ENCODE peak calls at places on chromosomes 12 and 14, in four cellular contexts. U is thoracic aorta, X is Panc1, F is heart right ventricle. O is an unnamed sample. For H3K4me1, the result is how much of the 10 kb centered on the place peaks cover.

GRCh38 chr12:67804168-67804567 is 155.6 kb downstream of the DYRK2 start:
- ATAC-seq in X (no peak), U (no peak), F (no peak), O (no peak)

GRCh38 chr12:121996050-121996944 is 25.4 kb upstream of the BCL7A start:
- ATAC-seq in X (no peak), F (peak), U (no peak), O (no peak)

GRCh38 chr12:40158592-40159111 is 52.8 kb upstream of the SLC2A13 start:
- ATAC-seq in U (no peak), F (peak), X (no peak), O (peak)

GRCh38 chr14:65585216-65585615 is 172.7 kb downstream of the FUT8 start:
- ATAC-seq in X (no peak), F (no peak), U (no peak), O (no peak)

GRCh38 chr12:49828143-49829091 is at the start of gene NCKAP5L:
- ATAC-seq in X (peak), U (peak), F (peak), O (peak)

GRCh38 chr12:6154730-6155459 is 30.4 kb upstream of the VWF start:
- ATAC-seq in X (no peak), F (peak), U (no peak), O (peak)

GRCh38 chr14:65156568-65157366 is 54.5 kb upstream of the MAX start:
- ATAC-seq in X (no peak), U (peak), F (peak), O (peak)

GRCh38 chr14:23622990-23623389 is 13.2 kb upstream of the DHRS2 start:
- ATAC-seq in F (no peak), X (no peak), U (no peak), O (no peak)

GRCh38 chr12:12813120-12814101 is at the start of gene DDX47:
- ATAC-seq in X (peak), U (peak), F (peak), O (peak)

GRCh38 chr12:89875225-89875624 is 166.6 kb upstream of the ATP2B1 start:
- ATAC-seq in F (no peak), U (no peak), X (no peak), O (no peak)

GRCh38 chr12:118190266-118190665 is 54.3 kb downstream of the PEBP1 start:
- ATAC-seq in F (peak), X (no peak), U (no peak), O (peak)

GRCh38 chr12:89833337-89834252 is 125.0 kb upstream of the ATP2B1 start:
- ATAC-seq in F (no peak), X (no peak), U (no peak), O (no peak)

GRCh38 chr12:3150820-3151590 is 73.8 kb downstream of the TSPAN9 start:
- ATAC-seq in X (no peak), F (peak), U (no peak), O (no peak)

GRCh38 chr12:3154006-3154405 is 76.8 kb downstream of the TSPAN9 start:
- ATAC-seq in F (no peak), X (no peak), U (no peak), O (no peak)

GRCh38 chr12:3152892-3153291 is 75.7 kb downstream of the TSPAN9 start:
- ATAC-seq in X (no peak), U (no peak), F (peak), O (no peak)

GRCh38 chr12:3150308-3150670 is 73.1 kb downstream of the TSPAN9 start:
- ATAC-seq in F (no peak), X (no peak), U (no peak), O (no peak)

GRCh38 chr12:3152013-3152412 is 74.8 kb downstream of the TSPAN9 start:
- ATAC-seq in U (peak), X (no peak), F (no peak), O (no peak)
- H3K4me3 ChIP-seq in U (peak), X (no peak), F (no peak), O (no peak)

GRCh38 chr12:124518051-124518932 is 49.1 kb downstream of the NCOR2 start:
- ATAC-seq in F (peak), U (peak), X (peak), O (peak)
- H3K4me1 ChIP-seq in F (half or more), U (under half), X (half or more), O (half or more)

GRCh38 chr12:108637222-108637621 is 3.5 kb upstream of the SELPLG start:
- ATAC-seq in F (no peak), X (no peak), U (no peak), O (no peak)

GRCh38 chr12:108638997-108639822 is 5.5 kb upstream of the SELPLG start:
- ATAC-seq in F (no peak), U (no peak), X (no peak), O (no peak)

GRCh38 chr12:108637631-108638030 is 3.9 kb upstream of the SELPLG start:
- ATAC-seq in F (no peak), X (no peak), U (no peak), O (no peak)

GRCh38 chr12:108635997-108636808 is 2.5 kb upstream of the SELPLG start:
- ATAC-seq in F (no peak), U (no peak), X (no peak), O (no peak)

DNA sequence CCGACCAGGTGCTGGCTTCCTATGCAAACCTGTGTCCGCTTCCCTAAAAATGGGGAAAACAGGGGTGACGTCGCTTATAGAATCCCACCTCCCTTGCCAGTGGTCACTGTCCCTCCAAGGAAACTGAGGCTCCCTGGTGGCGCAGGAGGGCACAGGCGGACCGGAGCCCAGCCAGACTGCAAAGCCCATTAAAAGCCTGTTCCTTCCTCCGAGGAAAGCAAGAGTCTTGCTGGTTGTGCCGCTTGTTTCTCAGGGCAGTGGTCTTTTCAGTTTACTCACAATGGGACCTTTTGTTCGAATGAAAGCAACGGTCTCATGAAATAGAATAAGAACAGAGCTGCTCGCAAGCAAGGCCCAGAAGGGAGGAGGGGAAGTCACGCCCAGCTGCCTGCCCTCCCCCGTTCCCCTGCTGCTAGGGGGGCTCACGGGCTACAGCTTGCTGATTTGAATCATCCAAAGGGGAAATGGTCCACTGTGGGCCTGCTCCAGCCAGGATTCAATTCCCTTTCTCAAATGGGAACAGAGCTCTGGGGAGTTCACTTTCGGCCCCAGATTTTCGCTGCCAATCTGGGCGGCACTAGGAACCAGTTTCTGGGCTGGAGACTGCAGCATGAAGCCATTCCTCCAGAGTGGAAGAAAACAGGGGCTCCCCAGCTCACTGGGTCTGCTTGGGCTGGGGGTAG is 4.6 kb upstream of the SELPLG start:
- ATAC-seq in X (no peak), F (peak), U (no peak), O (peak)
- H3K4me3 ChIP-seq in X (no peak), F (peak), U (peak), O (no peak)

DNA sequence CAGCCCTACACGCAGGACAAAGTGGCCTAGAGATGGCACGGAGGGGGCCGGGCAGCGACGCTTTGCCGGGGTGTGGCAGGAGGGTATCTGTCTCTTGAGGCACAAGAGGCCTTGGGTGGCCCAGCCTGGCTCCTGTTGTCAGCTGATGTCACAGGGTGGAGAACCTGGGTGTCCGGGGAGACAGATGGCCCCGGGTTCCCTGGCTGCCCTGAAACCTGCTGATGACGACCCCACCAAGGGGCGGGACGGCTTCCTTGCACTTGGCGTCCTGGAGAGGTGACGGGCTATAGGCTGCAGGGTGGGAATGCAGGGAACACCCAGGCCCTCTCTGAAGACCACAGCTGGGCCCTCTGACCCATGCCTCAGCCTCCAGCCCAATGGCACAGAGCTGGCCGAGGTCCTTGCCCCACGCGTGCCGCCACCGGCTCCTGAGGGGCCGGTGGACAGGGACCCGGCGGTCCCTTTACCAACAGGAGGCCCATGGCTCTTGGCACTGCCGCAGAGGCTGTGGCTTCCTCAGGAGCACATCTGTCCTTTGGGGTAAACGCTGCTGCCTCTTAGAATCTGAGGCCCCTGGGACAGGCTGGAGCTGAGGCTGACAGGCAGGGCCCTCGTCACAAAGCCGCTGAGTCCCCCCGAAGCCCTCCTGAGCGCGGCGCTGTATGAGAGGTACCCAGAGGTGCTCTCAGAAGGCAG is 16.4 kb downstream of the TRMT61A start:
- ATAC-seq in X (no peak), F (no peak), U (no peak), O (no peak)
- H3K4me1 ChIP-seq in X (under half), F (half or more), U (under half), O (half or more)

DNA sequence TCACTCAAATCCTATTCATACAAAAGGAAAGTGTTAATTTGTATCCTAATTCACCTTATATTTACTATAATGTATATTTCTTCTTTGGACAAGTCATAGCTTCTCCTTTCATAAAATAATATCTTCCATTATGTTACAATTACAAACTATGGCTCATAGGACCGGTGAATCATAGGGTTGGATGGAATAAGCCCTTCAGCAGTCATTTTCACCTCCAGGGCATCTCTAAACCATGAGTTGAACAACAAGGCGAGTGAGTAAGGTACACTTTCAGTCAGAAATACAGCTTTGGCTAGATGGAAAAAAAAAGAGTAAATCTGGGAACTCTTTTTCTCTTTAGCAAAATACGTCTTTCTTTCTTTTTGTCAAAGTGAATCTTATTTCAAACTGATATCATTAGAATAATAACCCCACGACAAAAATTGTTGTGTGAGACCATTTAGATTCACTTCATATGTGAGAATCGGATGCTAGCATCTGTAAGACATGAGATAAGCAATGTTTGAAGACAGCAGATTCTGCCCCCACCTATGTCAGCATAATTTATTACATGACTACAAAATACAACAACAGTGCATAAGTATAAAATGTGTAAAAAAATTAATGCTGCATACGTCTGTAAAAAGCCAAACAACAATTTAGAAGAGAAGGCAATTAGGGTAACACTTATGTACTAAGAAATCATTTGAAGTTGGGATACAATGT is 184.4 kb upstream of the SLC38A2 start:
- ATAC-seq in X (peak), U (no peak), F (no peak), O (no peak)
- H3K4me3 ChIP-seq in X (no peak), U (no peak), F (no peak), O (no peak)

GRCh38 chr14:95150910-95151309 is 6.4 kb downstream of the DICER1 start:
- ATAC-seq in X (no peak), U (no peak), F (no peak), O (no peak)
- H3K4me1 ChIP-seq in X (under half), U (under half), F (under half), O (half or more)

GRCh38 chr12:57456145-57456700 is 1.1 kb downstream of the INHBE start:
- ATAC-seq in U (no peak), F (no peak), X (peak), O (no peak)
- H3K4me3 ChIP-seq in U (peak), F (no peak), X (no peak), O (no peak)

GRCh38 chr12:117090388-117090787 is 8.8 kb downstream of the TESC start:
- ATAC-seq in U (no peak), F (no peak), X (no peak), O (no peak)

GRCh38 chr12:117087808-117088207 is 11.4 kb downstream of the TESC start:
- ATAC-seq in X (no peak), F (no peak), U (no peak), O (no peak)

GRCh38 chr12:117091758-117092510 is 7.3 kb downstream of the TESC start:
- ATAC-seq in X (no peak), U (no peak), F (no peak), O (no peak)

GRCh38 chr12:117090816-117091711 is 8.2 kb downstream of the TESC start:
- ATAC-seq in F (no peak), U (no peak), X (no peak), O (no peak)

GRCh38 chr12:117089463-117089862 is 9.8 kb downstream of the TESC start:
- ATAC-seq in F (no peak), X (no peak), U (no peak), O (no peak)
- H3K4me1 ChIP-seq in F (under half), X (under half), U (under half), O (under half)

O was measured in gastroesophageal sphincter.